ENCODE peak calls at places on chromosomes 6 and 20, in five cellular contexts. Y is fibroblast of the conjunctiva; V is neural crest cell; O is stimulated activated CD4-positive, alpha-beta T cell treated with anti-CD3 and anti-CD28 coated beads, Interleukin-12 subunit alpha, Interleukin-12 subunit beta, amount 100 ng/mL, for 48 hours; K is activated gamma-delta T cell treated with Interleukin-2 at 50 U/mL for 16 hours. S is an unnamed sample.

GRCh38 chr20:38926934-38927616 is 858 bp downstream of the FAM83D start:
- DNase-seq in K (no peak), O (no peak), Y (no peak), V (no peak), S (no peak)

GRCh38 chr6:14851286-14851685 is 394.6 kb upstream of the JARID2 start:
- DNase-seq in V (no peak), K (no peak), O (no peak), Y (no peak), S (no peak)

GRCh38 chr6:53647437-53648094 is 18.0 kb downstream of the KLHL31 start:
- DNase-seq in K (peak), V (no peak), O (no peak), Y (no peak), S (peak)

GRCh38 chr20:37207176-37207575 is 27.8 kb upstream of the MROH8 start:
- DNase-seq in Y (no peak), K (no peak), O (no peak), V (no peak), S (no peak)

GRCh38 chr6:168384045-168385038 is 56.6 kb upstream of the SMOC2 start:
- DNase-seq in K (no peak), Y (no peak), V (no peak), O (no peak), S (no peak)

GRCh38 chr6:158819213-158819976 is at the start of gene EZR:
- DNase-seq in V (peak), K (peak), Y (peak), O (peak), S (peak)

GRCh38 chr20:51831891-51832675 is 29.8 kb upstream of the SALL4 start:
- DNase-seq in Y (no peak), O (no peak), K (no peak), V (no peak), S (no peak)

GRCh38 chr6:31945154-31945506 is 765 bp upstream of the CFB start:
- DNase-seq in Y (no peak), O (no peak), K (no peak), V (no peak), S (no peak)

GRCh38 chr6:51490101-51490500 is 597.3 kb downstream of the PKHD1 start:
- DNase-seq in Y (no peak), K (no peak), V (no peak), O (no peak), S (no peak)

GRCh38 chr20:56665806-56666205 is 36.7 kb downstream of the TFAP2C start:
- DNase-seq in Y (no peak), K (no peak), V (no peak), O (no peak), S (no peak)

GRCh38 chr20:1370548-1371110 is 22.2 kb downstream of the FKBP1A start:
- DNase-seq in O (no peak), V (no peak), K (no peak), Y (no peak), S (no peak)

GRCh38 chr6:109612268-109612667 is 78.7 kb downstream of the AK9 start:
- DNase-seq in Y (no peak), O (no peak), V (no peak), K (no peak), S (no peak)

GRCh38 chr6:40537446-40537845 is 49.7 kb downstream of the LRFN2 start:
- DNase-seq in K (no peak), V (no peak), Y (no peak), O (no peak), S (no peak)

GRCh38 chr6:161487694-161488093 is 213.8 kb upstream of the AGPAT4 start:
- DNase-seq in Y (no peak), O (no peak), V (no peak), K (no peak), S (no peak)

GRCh38 chr6:156731436-156731835 is 45.7 kb upstream of the ARID1B start:
- DNase-seq in Y (no peak), K (no peak), O (no peak), V (no peak), S (no peak)

GRCh38 chr20:25310921-25311728 is 63.2 kb downstream of the PYGB start:
- DNase-seq in K (no peak), O (no peak), Y (no peak), V (no peak), S (no peak)

GRCh38 chr6:85675030-85675819 is 32.5 kb upstream of the SYNCRIP start:
- DNase-seq in Y (peak), V (no peak), K (no peak), O (no peak), S (no peak)

GRCh38 chr6:35402136-35402855 is 49.8 kb upstream of the FANCE start:
- DNase-seq in K (no peak), O (no peak), V (no peak), Y (no peak), S (no peak)

GRCh38 chr6:26311385-26312095 is 53.5 kb upstream of the BTN3A2 start:
- DNase-seq in O (no peak), Y (peak), V (no peak), K (peak), S (peak)

GRCh38 chr6:122214605-122215318 is 184.7 kb upstream of the HSF2 start:
- DNase-seq in K (no peak), Y (no peak), V (no peak), O (no peak), S (no peak)

GRCh38 chr20:41352106-41352505 is 11.5 kb downstream of the LPIN3 start:
- DNase-seq in V (no peak), O (no peak), K (no peak), Y (no peak), S (no peak)

GRCh38 chr6:1286972-1287600 is 24.8 kb upstream of the FOXQ1 start:
- DNase-seq in Y (peak), K (no peak), O (no peak), V (no peak), S (no peak)

GRCh38 chr6:13872681-13873080 is 52.1 kb upstream of the RNF182 start:
- DNase-seq in V (no peak), K (no peak), Y (no peak), O (no peak), S (no peak)

GRCh38 chr6:52937908-52938307 is 28.4 kb upstream of the GSTA3 start:
- DNase-seq in O (no peak), Y (no peak), K (no peak), V (no peak), S (no peak)

GRCh38 chr6:26089272-26089671 is 2.0 kb downstream of the HFE start:
- DNase-seq in Y (no peak), O (no peak), V (no peak), K (no peak), S (no peak)

S was measured in immature natural killer cell.